ENCODE peak calls at places on chromosome 11, in four cellular contexts. J is GM12878, A is H1, T is K562. V is an unnamed sample.

GRCh38 chr11:118264568-118265470 is 722 bp upstream of the MPZL2 start:
- DNase-seq in T (no peak), A (no peak), J (no peak), V (no peak)

GRCh38 chr11:73230276-73230875 is 12.3 kb downstream of the P2RY2 start:
- DNase-seq in A (no peak), T (no peak), J (no peak), V (no peak)

GRCh38 chr11:27024865-27025264 is 15.8 kb upstream of the BBOX1 start:
- DNase-seq in A (no peak), T (no peak), J (no peak), V (no peak)

GRCh38 chr11:95067042-95067827 is 516 bp downstream of the SRSF8 start:
- DNase-seq in T (peak), A (peak), J (no peak), V (peak)

GRCh38 chr11:47994417-47994816 is 14.1 kb downstream of the PTPRJ start:
- DNase-seq in A (no peak), T (no peak), J (no peak), V (no peak)

GRCh38 chr11:66297610-66298009 is 5.9 kb downstream of the TMEM151A start:
- DNase-seq in J (no peak), A (no peak), T (no peak), V (no peak)

GRCh38 chr11:47863189-47863892 is 15.2 kb upstream of the NUP160 start:
- DNase-seq in J (no peak), A (no peak), T (no peak), V (peak)

GRCh38 chr11:69642549-69642912 is 1.6 kb downstream of the CCND1 start:
- DNase-seq in J (no peak), A (no peak), T (peak), V (no peak)

GRCh38 chr11:13206086-13206640 is 71.4 kb upstream of the BMAL1 start:
- DNase-seq in A (no peak), T (no peak), J (no peak), V (no peak)

GRCh38 chr11:13233173-13233572 is 44.4 kb upstream of the BMAL1 start:
- DNase-seq in J (no peak), A (no peak), T (no peak), V (no peak)

GRCh38 chr11:130511765-130512164 is 63.3 kb downstream of the ADAMTS15 start:
- DNase-seq in J (no peak), A (no peak), T (no peak), V (peak)

GRCh38 chr11:65606876-65607613 is 7.0 kb downstream of the MAP3K11 start:
- DNase-seq in T (peak), A (peak), J (no peak), V (peak)

GRCh38 chr11:63375434-63375833 is 5.8 kb downstream of the SLC22A9 start:
- DNase-seq in A (no peak), J (no peak), T (no peak), V (no peak)

GRCh38 chr11:114166897-114167323 is 107.4 kb downstream of the ZBTB16 start:
- DNase-seq in T (no peak), A (no peak), J (no peak), V (peak)

GRCh38 chr11:3149852-3150188 is 15.3 kb downstream of the OSBPL5 start:
- DNase-seq in T (no peak), J (no peak), A (no peak), V (no peak)

GRCh38 chr11:3148255-3148989 is 16.7 kb downstream of the OSBPL5 start:
- DNase-seq in T (no peak), J (no peak), A (no peak), V (no peak)

GRCh38 chr11:3148990-3149851 is 15.9 kb downstream of the OSBPL5 start:
- DNase-seq in J (no peak), T (no peak), A (no peak), V (no peak)

GRCh38 chr11:3152471-3153110 is 12.5 kb downstream of the OSBPL5 start:
- DNase-seq in A (no peak), T (no peak), J (no peak), V (peak)

DNA sequence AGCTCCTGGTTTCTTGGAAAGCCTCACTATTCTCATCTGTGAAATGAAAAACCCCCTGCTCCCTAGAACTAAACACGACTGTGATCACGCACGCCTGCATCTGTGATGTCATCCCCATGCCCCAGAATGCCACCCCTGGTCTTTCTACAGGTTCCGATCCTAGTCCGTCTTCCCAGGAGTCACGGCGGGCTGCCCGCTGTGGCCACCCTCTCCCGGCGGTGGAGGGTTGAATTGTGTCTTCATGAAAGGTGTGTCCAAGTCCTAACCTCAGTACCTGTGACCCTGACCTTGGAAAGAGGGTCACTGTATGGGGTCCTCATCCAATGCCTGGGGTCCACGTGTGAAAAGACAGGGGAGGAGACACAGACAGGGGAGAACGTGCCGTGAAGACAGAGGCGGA is 14.4 kb downstream of the OSBPL5 start:
- DNase-seq in T (no peak), J (no peak), A (no peak), V (no peak)
- TF ChIP-seq CTCF in T (no peak), J (no peak), A (no peak), V (no peak)

DNA sequence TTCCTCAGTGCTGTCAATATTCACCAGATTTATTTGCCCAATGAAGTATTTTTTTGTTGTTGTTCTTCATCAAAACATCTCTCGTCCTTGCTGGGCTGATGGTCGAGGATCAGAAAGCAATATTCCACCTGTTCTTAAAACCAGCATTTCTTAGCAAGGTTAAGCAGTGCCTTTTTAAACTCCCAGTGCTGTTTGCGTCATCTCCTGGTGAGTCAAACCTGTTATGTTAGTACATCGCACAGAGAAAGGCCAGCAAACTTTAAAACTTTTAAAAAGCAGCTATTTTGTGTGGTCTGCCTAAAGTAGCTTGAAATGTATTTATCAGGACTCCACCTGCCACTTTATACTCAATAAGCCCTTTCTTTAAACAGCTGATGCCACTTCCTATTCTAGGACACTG is 802.0 kb downstream of the KCNA4 start:
- DNase-seq in A (no peak), J (no peak), T (no peak), V (peak)
- TF ChIP-seq CHD1 in A (no peak), J (no peak), T (no peak), V (no peak)

GRCh38 chr11:133809525-133810178 is 35.7 kb downstream of the SPATA19 start:
- DNase-seq in J (no peak), T (no peak), A (no peak), V (no peak)
- TF ChIP-seq CTCF in J (no peak), T (no peak), A (no peak), V (no peak)

DNA sequence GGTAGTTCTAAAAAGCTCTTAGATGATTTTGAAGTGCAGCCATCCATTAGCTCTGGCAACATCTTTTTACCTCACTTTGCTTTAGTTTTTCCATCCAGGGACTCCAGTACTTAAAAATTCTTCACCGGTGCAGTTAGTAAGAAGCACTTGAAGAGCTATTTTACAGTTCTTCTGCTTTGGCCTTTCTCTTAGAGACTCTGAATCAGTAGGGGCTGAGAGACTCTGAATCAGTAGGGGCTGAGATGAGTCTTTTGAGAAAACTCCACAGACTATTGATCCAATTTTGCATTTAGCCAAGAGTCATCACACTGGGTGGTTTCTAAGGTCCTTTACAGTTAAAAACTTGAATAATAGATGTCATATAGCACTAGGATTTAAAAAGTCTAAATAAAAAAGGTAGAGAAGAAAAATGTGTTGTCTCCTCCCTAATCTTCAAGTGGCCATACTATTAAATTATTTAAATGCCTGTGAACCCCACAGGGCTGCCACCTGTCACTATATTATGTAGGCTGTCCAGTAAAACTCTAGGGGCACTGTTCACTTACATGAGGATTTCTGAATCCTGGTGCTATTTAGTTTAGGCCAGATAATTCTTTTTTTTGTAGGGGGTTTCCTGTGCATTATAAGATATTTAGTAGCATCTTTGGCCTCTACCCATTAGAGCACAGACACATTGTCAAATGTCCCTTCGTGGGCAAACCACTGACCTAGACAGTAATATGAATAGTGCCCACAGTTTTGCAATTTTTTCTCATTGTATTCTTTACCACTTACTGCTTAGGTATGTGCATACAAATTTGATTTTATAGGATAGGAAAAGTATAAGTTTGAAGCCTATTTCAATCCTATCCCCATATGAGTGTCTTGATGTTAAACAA is 26.3 kb upstream of the HIKESHI start:
- DNase-seq in T (no peak), J (no peak), A (no peak), V (no peak)
- TF ChIP-seq CHD1 in T (no peak), J (no peak), A (no peak), V (no peak)

DNA sequence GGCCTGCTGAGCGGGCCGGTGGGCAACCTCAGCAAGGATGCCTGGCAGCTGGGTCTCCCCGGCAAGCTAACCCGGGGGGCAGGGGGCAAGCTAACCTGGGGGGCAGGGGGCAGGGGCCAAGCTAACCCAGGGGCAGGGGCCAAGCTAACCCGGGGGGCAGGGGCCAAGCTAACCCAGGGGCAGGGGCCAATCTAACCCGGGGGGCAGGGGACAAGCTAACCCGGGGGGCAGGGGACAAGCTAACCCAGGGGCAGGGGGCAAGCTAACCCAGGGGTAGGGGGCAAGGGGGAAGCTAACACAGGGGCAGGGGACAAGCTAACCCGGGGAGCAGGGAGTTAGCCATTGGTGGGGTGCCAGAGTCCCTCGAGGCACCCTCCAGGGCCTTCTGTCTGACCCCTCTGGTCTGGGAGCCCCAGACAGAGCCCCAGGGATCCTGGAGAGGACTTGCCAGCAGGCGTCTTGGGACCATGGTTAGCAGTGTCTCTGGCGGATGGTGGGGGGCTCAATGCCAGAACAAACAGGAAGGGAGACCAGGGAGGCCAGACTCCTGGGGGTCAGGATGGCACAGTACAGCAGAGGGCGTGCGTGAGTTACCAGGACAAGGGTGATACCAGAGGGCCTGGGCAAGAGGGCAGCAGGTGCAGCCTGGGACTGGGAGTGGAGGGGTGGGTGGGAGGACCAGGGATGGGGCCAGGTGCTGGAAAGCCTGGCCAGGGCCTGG is 16.1 kb downstream of the IGF2 start:
- DNase-seq in J (no peak), T (peak), A (peak), V (no peak)
- TF ChIP-seq CTCF in J (no peak), T (peak), A (no peak), V (no peak)